ENCODE peak calls at places on chromosome 1, in eight cellular contexts. V, Y, Z, B, I, A, X and D are unnamed samples.

GRCh38 chr1:220748091-220748934 is at the start of gene MTARC2:
- DNase-seq in Y (peak), B (peak), X (peak), A (peak), V (peak), Z (peak), I (peak), D (peak)

GRCh38 chr1:43049487-43049886 is 90.8 kb upstream of the SLC2A1 start:
- DNase-seq in B (peak), Z (no peak), V (no peak), A (no peak), X (no peak), Y (no peak), I (no peak), D (no peak)

GRCh38 chr1:116119876-116120275 is 8.7 kb downstream of the MAB21L3 start:
- DNase-seq in Y (no peak), V (no peak), Z (no peak), X (no peak), A (no peak), B (no peak), I (no peak), D (no peak)

GRCh38 chr1:204348722-204349121 is 11.0 kb downstream of the PLEKHA6 start:
- DNase-seq in Z (peak), A (peak), B (peak), V (no peak), I (no peak), Y (peak), X (peak), D (peak)

GRCh38 chr1:43440358-43440757 is 13.4 kb downstream of the HYI start:
- DNase-seq in X (no peak), Z (peak), V (no peak), B (no peak), I (peak), A (peak), Y (no peak), D (no peak)

GRCh38 chr1:31814631-31815306 is 1.1 kb downstream of the SPOCD1 start:
- DNase-seq in X (no peak), I (no peak), A (no peak), V (no peak), Z (peak), Y (no peak), B (no peak), D (no peak)

GRCh38 chr1:38852780-38853179 is 6.8 kb downstream of the RRAGC start:
- DNase-seq in B (no peak), V (no peak), Y (no peak), Z (no peak), A (no peak), I (no peak), X (no peak), D (no peak)

GRCh38 chr1:214332950-214333798 is 52.2 kb downstream of the SMYD2 start:
- DNase-seq in V (peak), Z (peak), A (peak), Y (peak), B (peak), I (peak), X (peak), D (peak)

GRCh38 chr1:30135729-30136128 is 587.7 kb downstream of the MATN1 start:
- DNase-seq in X (no peak), I (no peak), B (no peak), Z (peak), Y (no peak), A (no peak), V (no peak), D (no peak)

GRCh38 chr1:5830771-5831599 is 161.2 kb downstream of the NPHP4 start:
- DNase-seq in Y (no peak), V (no peak), A (no peak), I (peak), B (no peak), Z (no peak), X (peak), D (no peak)

GRCh38 chr1:54282101-54282847 is 82.3 kb downstream of the MRPL37 start:
- DNase-seq in X (no peak), I (no peak), V (no peak), A (no peak), Y (no peak), B (no peak), Z (no peak), D (peak)

GRCh38 chr1:38418195-38419030 is 371.8 kb upstream of the POU3F1 start:
- DNase-seq in A (no peak), V (no peak), Z (no peak), I (no peak), Y (no peak), B (no peak), X (no peak), D (no peak)

GRCh38 chr1:214958491-214958890 is 124.0 kb upstream of the KCNK2 start:
- DNase-seq in Z (no peak), X (no peak), V (no peak), A (no peak), Y (no peak), I (no peak), B (no peak), D (no peak)

GRCh38 chr1:38114633-38115032 is 68.0 kb upstream of the POU3F1 start:
- DNase-seq in A (no peak), X (no peak), B (no peak), Z (no peak), Y (no peak), V (no peak), I (no peak), D (no peak)

GRCh38 chr1:117534995-117535467 is 70.8 kb upstream of the TENT5C start:
- DNase-seq in Y (peak), I (peak), B (peak), X (peak), A (no peak), V (peak), Z (no peak), D (peak)

GRCh38 chr1:241557551-241558193 is 25.5 kb downstream of the KMO start:
- DNase-seq in Z (no peak), A (no peak), X (no peak), Y (no peak), I (no peak), V (no peak), B (no peak), D (no peak)

GRCh38 chr1:11342677-11343076 is 69.7 kb downstream of the UBIAD1 start:
- DNase-seq in Y (no peak), A (no peak), B (no peak), Z (no peak), V (no peak), X (peak), I (no peak), D (peak)

GRCh38 chr1:165287781-165288180 is 68.7 kb downstream of the LMX1A start:
- DNase-seq in V (no peak), Y (no peak), Z (no peak), A (no peak), X (no peak), I (no peak), B (no peak), D (no peak)

GRCh38 chr1:68121536-68121935 is 71.1 kb upstream of the DIRAS3 start:
- DNase-seq in I (no peak), X (no peak), B (no peak), A (no peak), V (no peak), Y (no peak), Z (no peak), D (no peak)

GRCh38 chr1:66413139-66413755 is 120.7 kb upstream of the SGIP1 start:
- DNase-seq in V (no peak), I (no peak), A (no peak), Y (no peak), X (no peak), B (no peak), Z (no peak), D (no peak)

GRCh38 chr1:244836135-244836521 is 670 bp downstream of the COX20 start:
- DNase-seq in Y (no peak), I (no peak), B (peak), A (no peak), Z (no peak), V (no peak), X (peak), D (peak)

GRCh38 chr1:119291611-119292206 is 76.9 kb upstream of the HAO2 start:
- DNase-seq in X (no peak), A (no peak), Y (no peak), Z (no peak), I (no peak), V (no peak), B (no peak), D (no peak)

GRCh38 chr1:23331713-23332112 is 12.4 kb downstream of the HNRNPR start:
- DNase-seq in A (no peak), Z (no peak), I (no peak), V (no peak), B (no peak), X (no peak), Y (no peak), D (no peak)

GRCh38 chr1:17540255-17541001 is 930 bp downstream of the ARHGEF10L start:
- DNase-seq in Y (peak), Z (peak), B (peak), A (peak), V (no peak), X (peak), I (no peak), D (no peak)

GRCh38 chr1:14140800-14141526 is 441.0 kb downstream of the PRDM2 start:
- DNase-seq in Y (peak), I (no peak), X (no peak), Z (peak), V (no peak), B (peak), A (peak), D (no peak)

GRCh38 chr1:30816211-30817082 is 58.9 kb upstream of the LAPTM5 start:
- DNase-seq in I (peak), V (peak), X (peak), Z (no peak), B (peak), A (peak), Y (peak), D (no peak)

GRCh38 chr1:94349853-94350252 is 68.3 kb upstream of the ABCD3 start:
- DNase-seq in V (no peak), A (no peak), B (no peak), I (no peak), Z (no peak), X (no peak), Y (no peak), D (no peak)

GRCh38 chr1:68197459-68197858 is 34.9 kb downstream of the WLS start:
- DNase-seq in I (no peak), A (no peak), B (no peak), V (no peak), Z (no peak), X (no peak), Y (no peak), D (no peak)

GRCh38 chr1:91754348-91754747 is 131.6 kb downstream of the TGFBR3 start:
- DNase-seq in Z (no peak), B (no peak), V (no peak), A (no peak), I (no peak), X (no peak), Y (no peak), D (no peak)

GRCh38 chr1:79128726-79129125 is 122.2 kb upstream of the ADGRL4 start:
- DNase-seq in B (no peak), I (no peak), A (no peak), V (no peak), X (peak), Z (no peak), Y (no peak), D (no peak)

GRCh38 chr1:7121622-7121988 is 336.4 kb downstream of the CAMTA1 start:
- DNase-seq in Y (no peak), A (peak), B (no peak), X (no peak), V (no peak), I (peak), Z (no peak), D (no peak)

GRCh38 chr1:151502859-151503509 is 8.2 kb upstream of the CGN start:
- DNase-seq in I (no peak), Y (no peak), B (no peak), A (no peak), Z (no peak), X (no peak), V (peak), D (no peak)

GRCh38 chr1:170168263-170168662 is 22.5 kb downstream of the NTMT2 start:
- DNase-seq in I (no peak), V (no peak), A (no peak), X (no peak), Z (no peak), Y (no peak), B (no peak), D (peak)

GRCh38 chr1:156676820-156677615 is at the start of gene NES:
- DNase-seq in Y (no peak), Z (peak), A (peak), B (peak), I (no peak), X (peak), V (peak), D (no peak)

GRCh38 chr1:230633469-230633868 is 8.8 kb upstream of the COG2 start:
- DNase-seq in X (no peak), I (no peak), A (no peak), B (no peak), V (no peak), Z (no peak), Y (no peak), D (no peak)

GRCh38 chr1:42186172-42186571 is 21.6 kb upstream of the GUCA2A start:
- DNase-seq in I (no peak), Z (no peak), V (no peak), X (no peak), B (no peak), Y (no peak), A (no peak), D (no peak)

GRCh38 chr1:1808206-1808605 is 29.9 kb upstream of the NADK start:
- DNase-seq in V (no peak), X (no peak), Y (no peak), Z (no peak), I (no peak), B (no peak), A (no peak), D (no peak)

GRCh38 chr1:1804301-1804700 is 26.0 kb upstream of the NADK start:
- DNase-seq in A (no peak), B (no peak), V (no peak), I (no peak), Y (no peak), X (no peak), Z (no peak), D (no peak)

GRCh38 chr1:1806890-1807289 is 28.6 kb upstream of the NADK start:
- DNase-seq in V (no peak), A (no peak), I (no peak), B (no peak), Y (no peak), Z (no peak), X (no peak), D (no peak)

GRCh38 chr1:1809489-1809888 is 31.2 kb upstream of the NADK start:
- DNase-seq in Y (no peak), V (no peak), A (no peak), Z (no peak), X (no peak), I (no peak), B (no peak), D (no peak)
- H3K27ac ChIP-seq in Y (no peak), V (no peak), A (no peak), Z (no peak), X (no peak), I (no peak), B (no peak), D (no peak)

DNA sequence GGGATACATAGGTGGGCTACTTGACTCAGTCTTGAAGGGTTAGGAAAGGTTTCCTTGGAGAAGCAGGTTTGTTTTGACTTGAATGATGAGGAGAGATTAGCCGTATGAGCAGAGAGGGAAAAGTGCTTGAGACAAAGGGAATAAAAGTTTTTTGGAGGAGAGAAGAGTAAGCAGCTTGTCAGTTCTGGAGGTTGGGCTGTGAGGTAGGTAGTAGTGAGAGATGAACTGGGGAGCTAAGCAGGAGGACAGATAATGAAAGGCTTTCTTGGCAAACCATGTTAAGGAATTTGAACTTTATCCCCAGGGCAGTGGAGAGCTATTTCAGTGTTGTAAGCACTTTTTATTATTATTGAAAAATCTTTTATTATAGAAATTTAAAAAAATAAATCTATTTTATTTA is 3.6 kb downstream of the OSBPL9 start:
- DNase-seq in Z (no peak), A (no peak), X (no peak), Y (no peak), B (no peak), V (no peak), I (no peak), D (peak)
- H3K27ac ChIP-seq in Z (peak), A (peak), X (no peak), Y (no peak), B (no peak), V (peak), I (no peak), D (no peak)

GRCh38 chr1:28354121-28354520 is 15.4 kb upstream of the PHACTR4 start:
- DNase-seq in V (no peak), I (no peak), X (no peak), A (no peak), B (no peak), Z (no peak), Y (no peak), D (no peak)
- H3K27ac ChIP-seq in V (peak), I (no peak), X (no peak), A (no peak), B (no peak), Z (no peak), Y (no peak), D (no peak)

GRCh38 chr1:19623523-19623922 is 20.6 kb upstream of the NBL1 start:
- DNase-seq in V (no peak), A (no peak), Y (no peak), Z (no peak), X (no peak), B (peak), I (no peak), D (peak)

GRCh38 chr1:19619697-19620384 is 24.3 kb upstream of the NBL1 start:
- DNase-seq in Y (no peak), I (no peak), V (no peak), Z (no peak), B (peak), X (no peak), A (no peak), D (peak)

GRCh38 chr1:19622204-19622603 is 21.9 kb upstream of the NBL1 start:
- DNase-seq in V (no peak), I (no peak), B (no peak), Z (no peak), X (no peak), A (no peak), Y (no peak), D (no peak)

GRCh38 chr1:19620786-19621185 is 23.3 kb upstream of the NBL1 start:
- DNase-seq in B (no peak), Z (no peak), A (no peak), Y (no peak), V (no peak), I (no peak), X (no peak), D (no peak)

GRCh38 chr1:19621274-19621950 is 22.7 kb upstream of the NBL1 start:
- DNase-seq in B (no peak), Y (no peak), V (no peak), I (no peak), A (no peak), X (no peak), Z (no peak), D (no peak)
- H3K27ac ChIP-seq in B (peak), Y (no peak), V (no peak), I (no peak), A (no peak), X (no peak), Z (no peak), D (no peak)

DNA sequence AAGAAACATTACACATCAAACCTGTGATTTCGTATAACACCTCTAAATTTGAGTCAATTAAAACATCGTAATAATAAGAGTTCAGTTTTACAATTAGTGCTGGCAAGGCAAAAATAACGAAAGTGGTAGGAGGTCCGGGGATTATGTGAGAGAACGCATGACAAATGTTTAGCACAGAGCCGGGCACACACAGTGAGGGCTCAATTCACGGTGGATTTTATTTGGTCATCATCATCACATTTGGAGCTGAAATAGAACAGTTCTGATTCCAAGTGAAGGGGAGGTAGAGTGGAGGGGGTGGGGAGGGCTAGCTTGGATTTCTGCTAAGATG is 20.0 kb downstream of the H3-3A start:
- DNase-seq in I (no peak), Z (no peak), B (no peak), Y (no peak), V (no peak), X (no peak), A (no peak), D (no peak)
- H3K27ac ChIP-seq in I (peak), Z (peak), B (no peak), Y (no peak), V (peak), X (peak), A (peak), D (peak)

GRCh38 chr1:61270761-61271411 is 188.5 kb downstream of the NFIA start:
- DNase-seq in A (no peak), Y (no peak), V (no peak), B (no peak), Z (no peak), I (no peak), X (no peak), D (no peak)

GRCh38 chr1:61273861-61274260 is 191.5 kb downstream of the NFIA start:
- DNase-seq in X (no peak), Y (no peak), V (no peak), I (no peak), B (no peak), Z (no peak), A (no peak), D (no peak)

GRCh38 chr1:61271412-61271789 is 189.0 kb downstream of the NFIA start:
- DNase-seq in Z (no peak), V (no peak), A (no peak), B (no peak), Y (no peak), X (peak), I (no peak), D (no peak)

GRCh38 chr1:61274979-61275378 is 192.6 kb downstream of the NFIA start:
- DNase-seq in Z (no peak), B (no peak), X (no peak), I (no peak), V (no peak), Y (no peak), A (no peak), D (no peak)

GRCh38 chr1:61273167-61273705 is 190.9 kb downstream of the NFIA start:
- DNase-seq in V (no peak), B (no peak), Z (no peak), X (no peak), I (no peak), A (no peak), Y (no peak), D (no peak)
- H3K27ac ChIP-seq in V (no peak), B (no peak), Z (peak), X (no peak), I (no peak), A (no peak), Y (no peak), D (peak)

GRCh38 chr1:168636200-168636599 is 59.8 kb downstream of the XCL1 start:
- DNase-seq in A (no peak), I (no peak), V (no peak), X (no peak), Y (no peak), Z (no peak), B (peak), D (peak)
- H3K27ac ChIP-seq in A (no peak), I (no peak), V (peak), X (peak), Y (no peak), Z (no peak), B (peak), D (no peak)

GRCh38 chr1:85611856-85612255 is 31.3 kb downstream of the CCN1 start:
- DNase-seq in V (peak), B (peak), Y (no peak), A (peak), I (peak), Z (peak), X (no peak), D (no peak)
- H3K27ac ChIP-seq in V (peak), B (peak), Y (no peak), A (no peak), I (no peak), Z (peak), X (peak), D (no peak)